ENCODE peak calls at places on chromosomes 3 and 15, in nine cellular contexts. D is heart right ventricle; B is GM13977; Z is RWPE1; W is left lung; S is GM12864; T is CD4-positive, alpha-beta T cell; M is PC-9; X is lower leg skin. N is an unnamed sample.
A peak's percentile ranks its signal among the peaks of the same experiment; 100 is the strongest.

GRCh38 chr3:32842987-32843386 is 25.2 kb downstream of the TRIM71 start:
- DNase-seq in X (no peak), B (no peak), Z (no peak), T (no peak), W (no peak), D (no peak), M (no peak), S (no peak), N (no peak)

GRCh38 chr3:44359146-44359751 is 20.7 kb downstream of the TCAIM start:
- DNase-seq in X (no peak), D (no peak), T (no peak), W (no peak), Z (no peak), M (peak; percentile 40), B (no peak), S (no peak), N (no peak)

GRCh38 chr15:42283671-42284070 is 10.4 kb upstream of the TMEM87A start:
- DNase-seq in T (no peak), D (no peak), Z (no peak), B (no peak), S (no peak), W (no peak), X (no peak), M (no peak), N (no peak)

GRCh38 chr15:50137330-50137761 is 18.3 kb upstream of the ATP8B4 start:
- DNase-seq in M (peak; percentile 78), X (no peak), T (no peak), Z (peak; percentile 88), D (no peak), W (no peak), S (no peak), B (no peak), N (no peak)

GRCh38 chr3:134748698-134749097 is 46.4 kb upstream of the EPHB1 start:
- DNase-seq in D (no peak), M (no peak), Z (no peak), W (no peak), X (no peak), B (no peak), S (no peak), T (no peak), N (no peak)

GRCh38 chr3:23159929-23160328 is 43.2 kb upstream of the UBE2E2 start:
- DNase-seq in S (no peak), D (no peak), T (no peak), Z (peak; percentile 64), W (no peak), B (no peak), X (no peak), M (peak; percentile 55), N (no peak)

GRCh38 chr15:51883436-51883835 is 54.0 kb downstream of the TMOD3 start:
- DNase-seq in W (no peak), T (no peak), Z (no peak), X (no peak), S (no peak), B (no peak), D (no peak), M (no peak), N (no peak)

GRCh38 chr15:83436513-83437158 is 10.5 kb upstream of the SH3GL3 start:
- DNase-seq in M (no peak), Z (peak; percentile 66), D (no peak), T (no peak), S (no peak), X (no peak), B (peak; percentile 24), W (no peak), N (no peak)

GRCh38 chr3:154791611-154792010 is 288.5 kb upstream of the MME start:
- DNase-seq in T (no peak), M (no peak), X (no peak), W (no peak), D (no peak), B (no peak), S (no peak), Z (no peak), N (no peak)

GRCh38 chr15:59020321-59020720 is 32.9 kb downstream of the RNF111 start:
- DNase-seq in T (no peak), S (no peak), Z (no peak), M (no peak), B (no peak), X (no peak), D (no peak), W (no peak), N (no peak)

GRCh38 chr3:171950373-171950772 is 89.0 kb upstream of the FNDC3B start:
- DNase-seq in S (no peak), B (no peak), M (peak; percentile 65), Z (peak; percentile 43), D (no peak), X (no peak), T (no peak), W (no peak), N (no peak)

GRCh38 chr15:57217716-57218598 is 158.3 kb upstream of the CGNL1 start:
- DNase-seq in M (no peak), Z (no peak), T (no peak), X (no peak), D (no peak), S (no peak), W (no peak), B (no peak), N (no peak)

GRCh38 chr3:45817788-45818523 is 21.6 kb upstream of the SLC6A20 start:
- DNase-seq in S (no peak), T (no peak), W (peak; percentile 69), Z (peak; percentile 79), D (peak; percentile 15), B (no peak), X (peak; percentile 65), M (peak; percentile 95), N (no peak)

GRCh38 chr3:133548090-133548489 is 25.4 kb upstream of the CDV3 start:
- DNase-seq in M (no peak), X (no peak), W (no peak), D (no peak), B (no peak), S (no peak), T (no peak), Z (no peak), N (no peak)

GRCh38 chr3:159779883-159780282 is 208.8 kb upstream of the IL12A start:
- DNase-seq in S (no peak), X (no peak), D (no peak), M (peak; percentile 52), T (no peak), Z (no peak), W (no peak), B (no peak), N (no peak)

GRCh38 chr15:89728254-89728653 is 22.8 kb downstream of the MESP1 start:
- DNase-seq in T (no peak), M (no peak), Z (no peak), S (no peak), B (no peak), W (no peak), X (no peak), D (no peak), N (no peak)

GRCh38 chr3:134682196-134682880 is 31.5 kb upstream of the KY start:
- DNase-seq in B (no peak), T (no peak), S (no peak), Z (no peak), W (no peak), M (no peak), D (no peak), X (no peak), N (no peak)

GRCh38 chr3:120850326-120851295 is 57.4 kb upstream of the STXBP5L start:
- DNase-seq in W (no peak), M (no peak), D (no peak), Z (no peak), X (no peak), T (no peak), S (no peak), B (no peak), N (no peak)

GRCh38 chr15:70789213-70789612 is 25.9 kb upstream of the UACA start:
- DNase-seq in B (no peak), D (no peak), W (no peak), S (no peak), X (no peak), M (no peak), Z (no peak), T (no peak), N (no peak)
- TF ChIP-seq CTCF in B (no peak), D (no peak), W (no peak), S (no peak), X (no peak), M (no peak), Z (no peak), T (no peak), N (no peak)

DNA sequence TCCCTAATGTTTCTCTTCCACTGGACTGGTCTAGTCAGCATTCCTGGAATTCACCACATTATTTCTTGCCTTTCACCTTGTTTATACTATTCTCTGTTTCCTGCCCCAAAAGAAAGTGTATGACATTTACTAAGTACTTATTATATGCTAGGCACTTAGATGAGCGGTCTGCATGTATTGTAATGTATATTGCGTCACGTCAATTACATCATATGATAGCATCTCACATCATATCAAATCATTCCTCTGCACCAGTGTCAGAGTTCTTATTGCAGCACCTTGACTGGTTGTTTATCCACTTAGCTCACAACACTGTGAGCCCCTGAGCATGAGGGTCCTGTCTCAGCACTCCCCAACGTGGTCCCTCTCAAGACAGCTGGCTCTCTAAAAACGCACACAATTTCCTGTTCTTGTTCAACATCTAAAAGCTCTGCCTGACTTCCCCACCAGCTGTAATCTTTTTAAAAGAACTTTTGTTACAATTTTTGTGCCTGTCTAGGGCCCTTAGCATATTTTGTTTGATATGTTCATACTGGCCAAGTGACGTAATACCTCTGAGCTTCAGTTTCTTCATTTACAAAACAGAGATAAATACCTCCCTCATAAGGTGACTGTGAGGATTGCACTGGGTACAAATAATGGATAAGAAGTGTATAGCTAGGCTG is 58.8 kb downstream of the ARHGAP31 start:
- DNase-seq in Z (no peak), D (peak; percentile 20), B (no peak), M (peak; percentile 66), S (peak; percentile 37), X (no peak), W (no peak), T (no peak), N (no peak)
- TF ChIP-seq CTCF in Z (no peak), D (peak; percentile 63), B (peak; percentile 64), M (peak; percentile 53), S (peak; percentile 33), X (no peak), W (peak; percentile 21), T (peak; percentile 56), N (no peak)

GRCh38 chr15:55168350-55168974 is 28.3 kb downstream of the RSL24D1 start:
- DNase-seq in T (peak; percentile 36), M (no peak), D (peak; percentile 9), Z (peak; percentile 69), S (peak; percentile 36), W (no peak), B (peak; percentile 60), X (peak; percentile 20), N (no peak)

DNA sequence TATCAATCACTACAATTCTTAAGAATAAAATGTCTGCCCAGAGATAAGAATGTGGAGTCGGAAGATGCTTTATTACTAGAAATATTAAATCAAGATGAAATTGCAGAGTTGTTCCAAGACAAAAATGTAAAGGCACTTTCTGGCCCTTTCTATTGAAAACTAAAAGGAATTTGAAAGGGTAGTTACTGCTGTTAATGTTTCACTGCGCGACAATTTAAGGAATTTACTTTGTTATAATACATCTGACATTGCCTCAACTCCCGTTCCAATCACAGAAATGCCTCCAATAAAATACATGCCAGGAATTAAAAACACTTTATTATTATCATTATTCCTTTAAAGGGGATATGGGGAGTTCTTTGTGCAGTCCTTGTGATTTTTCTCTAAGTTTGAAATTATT is 26.4 kb downstream of the RSL24D1 start:
- DNase-seq in B (no peak), W (no peak), T (no peak), X (no peak), Z (no peak), S (no peak), M (no peak), D (no peak), N (no peak)
- TF ChIP-seq CTCF in B (no peak), W (no peak), T (no peak), X (no peak), Z (no peak), S (no peak), M (no peak), D (no peak), N (no peak)

GRCh38 chr3:77045686-77046085 is 5.8 kb downstream of the ROBO2 start:
- DNase-seq in M (no peak), X (no peak), B (no peak), Z (no peak), W (no peak), T (no peak), S (no peak), D (no peak), N (no peak)
- TF ChIP-seq CTCF in M (no peak), X (no peak), B (no peak), Z (no peak), W (no peak), T (no peak), S (no peak), D (no peak), N (no peak)